ENCODE peak calls at places on chromosomes 6 and 20, in eight cellular contexts. Q is HepG2, J is H1, P is K562, C is endothelial cell of umbilical vein, S is HCT116, L is SK-N-SH, H is GM12878. W is an unnamed sample.

GRCh38 chr6:8047466-8048292 is 16.5 kb downstream of the BLOC1S5 start:
- DNase-seq in Q (peak), J (no peak), P (no peak), C (peak), S (no peak), L (no peak), H (no peak), W (no peak)

GRCh38 chr6:52876056-52876787 is 33.3 kb downstream of the GSTA3 start:
- DNase-seq in Q (peak), J (no peak), P (no peak), C (no peak), S (no peak), L (no peak), H (no peak), W (no peak)

GRCh38 chr6:147161974-147162495 is 42.2 kb upstream of the STXBP5 start:
- DNase-seq in Q (no peak), J (no peak), P (peak), C (peak), S (no peak), L (no peak), H (no peak), W (no peak)

GRCh38 chr6:123945386-123945785 is 141.7 kb downstream of the NKAIN2 start:
- DNase-seq in Q (no peak), J (no peak), P (no peak), C (no peak), S (no peak), L (no peak), H (no peak), W (no peak)

GRCh38 chr20:25280051-25280573 is 32.2 kb downstream of the PYGB start:
- DNase-seq in Q (no peak), J (peak), P (no peak), C (no peak), S (no peak), L (peak), H (no peak), W (no peak)

GRCh38 chr6:156866181-156866862 is 89.1 kb downstream of the ARID1B start:
- DNase-seq in Q (no peak), J (no peak), P (peak), C (peak), S (no peak), L (no peak), H (no peak), W (no peak)

GRCh38 chr20:8997720-8998119 is 71.2 kb upstream of the PLCB4 start:
- DNase-seq in Q (no peak), J (no peak), P (peak), C (no peak), S (no peak), L (no peak), H (no peak), W (no peak)

GRCh38 chr6:84733889-84734288 is 30.5 kb downstream of the TBX18 start:
- DNase-seq in Q (no peak), J (no peak), P (no peak), C (no peak), S (no peak), L (no peak), H (no peak), W (no peak)

GRCh38 chr6:79717989-79718388 is 86.9 kb downstream of the SH3BGRL2 start:
- DNase-seq in Q (no peak), J (no peak), P (no peak), C (no peak), S (no peak), L (no peak), H (no peak), W (no peak)

GRCh38 chr6:150631283-150631981 is 31.7 kb downstream of the PLEKHG1 start:
- DNase-seq in Q (no peak), J (no peak), P (no peak), C (no peak), S (no peak), L (no peak), H (no peak), W (no peak)

GRCh38 chr6:25387483-25387882 is 108.3 kb downstream of the CARMIL1 start:
- DNase-seq in Q (no peak), J (no peak), P (no peak), C (no peak), S (no peak), L (no peak), H (no peak), W (no peak)

GRCh38 chr6:8558953-8559352 is 123.6 kb upstream of the SLC35B3 start:
- DNase-seq in Q (no peak), J (no peak), P (no peak), C (no peak), S (no peak), L (no peak), H (no peak), W (no peak)

GRCh38 chr6:7236312-7237209 is 76.4 kb downstream of the SSR1 start:
- DNase-seq in Q (no peak), J (no peak), P (peak), C (no peak), S (peak), L (no peak), H (peak), W (no peak)

GRCh38 chr6:52554684-52555280 is 22.1 kb downstream of the TRAM2 start:
- DNase-seq in Q (no peak), J (no peak), P (no peak), C (no peak), S (no peak), L (no peak), H (no peak), W (no peak)

GRCh38 chr6:45436544-45437440 is 59.1 kb upstream of the SUPT3H start:
- DNase-seq in Q (no peak), J (no peak), P (peak), C (peak), S (no peak), L (no peak), H (peak), W (peak)

GRCh38 chr6:107800564-107801164 is 23.4 kb downstream of the SCML4 start:
- DNase-seq in Q (peak), J (peak), P (no peak), C (no peak), S (no peak), L (no peak), H (no peak), W (no peak)

GRCh38 chr6:28553986-28554881 is 28.6 kb downstream of the GPX5 start:
- DNase-seq in Q (peak), J (no peak), P (peak), C (no peak), S (no peak), L (no peak), H (no peak), W (no peak)

GRCh38 chr20:48425776-48426175 is 402.0 kb downstream of the PREX1 start:
- DNase-seq in Q (no peak), J (no peak), P (no peak), C (no peak), S (no peak), L (no peak), H (no peak), W (no peak)

GRCh38 chr20:47352332-47353223 is 3.9 kb downstream of the ZMYND8 start:
- DNase-seq in Q (no peak), J (no peak), P (no peak), C (peak), S (no peak), L (peak), H (no peak), W (no peak)

GRCh38 chr6:31572041-31572911 is at the start of gene LTA:
- DNase-seq in Q (no peak), J (no peak), P (no peak), C (no peak), S (no peak), L (no peak), H (no peak), W (no peak)

GRCh38 chr20:16404640-16405039 is 168.6 kb downstream of the KIF16B start:
- DNase-seq in Q (no peak), J (no peak), P (no peak), C (no peak), S (no peak), L (no peak), H (no peak), W (no peak)

GRCh38 chr6:98946877-98947410 is 802 bp downstream of the FBXL4 start:
- DNase-seq in Q (no peak), J (no peak), P (no peak), C (no peak), S (no peak), L (peak), H (no peak), W (no peak)

GRCh38 chr6:163356743-163357142 is 57.8 kb upstream of the QKI start:
- DNase-seq in Q (no peak), J (no peak), P (no peak), C (no peak), S (no peak), L (no peak), H (no peak), W (no peak)
- H3K9ac ChIP-seq in Q (no peak), J (no peak), P (no peak), C (no peak), S (no peak), L (no peak), H (no peak), W (no peak)

DNA sequence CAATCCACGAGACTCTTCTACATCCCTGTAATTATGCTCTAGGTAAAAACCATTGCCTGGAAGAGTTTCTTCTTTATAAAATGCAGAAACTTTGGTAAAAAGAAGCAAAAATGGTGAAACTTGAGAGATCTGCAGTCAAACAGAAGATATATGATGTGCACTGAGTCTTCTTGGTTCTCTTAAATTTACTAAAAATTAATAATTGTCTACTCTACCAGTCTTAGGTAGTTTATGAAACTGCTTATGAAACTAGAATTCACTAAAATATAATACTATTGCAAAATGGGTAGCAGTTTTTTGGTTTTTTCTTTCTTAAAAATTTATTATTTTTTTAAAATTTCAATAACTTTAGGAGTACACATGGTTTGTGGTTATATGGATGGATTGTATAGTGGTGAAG is 519.1 kb upstream of the SOX4 start:
- DNase-seq in Q (no peak), J (no peak), P (no peak), C (no peak), S (no peak), L (no peak), H (no peak), W (no peak)
- H3K27ac ChIP-seq in Q (no peak), J (no peak), P (no peak), C (no peak), S (no peak), L (no peak), H (no peak), W (no peak)

GRCh38 chr20:32445539-32446273 is 87.6 kb downstream of the ASXL1 start:
- DNase-seq in Q (no peak), J (no peak), P (no peak), C (no peak), S (no peak), L (peak), H (no peak), W (no peak)
- TF ChIP-seq POLR2AphosphoS5 in Q (peak), J (no peak), P (no peak), C (peak), S (no peak), L (no peak), H (no peak), W (no peak)

GRCh38 chr20:63895886-63896135 is 885 bp downstream of the DNAJC5 start:
- DNase-seq in Q (no peak), J (no peak), P (no peak), C (no peak), S (no peak), L (no peak), H (no peak), W (no peak)

GRCh38 chr20:63893999-63894357 is 948 bp upstream of the DNAJC5 start:
- DNase-seq in Q (no peak), J (no peak), P (no peak), C (peak), S (no peak), L (no peak), H (no peak), W (no peak)

GRCh38 chr20:63895202-63895885 is 418 bp downstream of the DNAJC5 start:
- DNase-seq in Q (no peak), J (peak), P (no peak), C (no peak), S (no peak), L (no peak), H (no peak), W (no peak)

GRCh38 chr20:63896136-63896890 is 1.4 kb downstream of the DNAJC5 start:
- DNase-seq in Q (peak), J (no peak), P (peak), C (peak), S (no peak), L (no peak), H (no peak), W (no peak)

GRCh38 chr20:63894358-63895201 is at the start of gene DNAJC5:
- DNase-seq in Q (peak), J (peak), P (peak), C (peak), S (peak), L (peak), H (peak), W (peak)
- H3K9ac ChIP-seq in Q (peak), J (peak), P (peak), C (peak), S (peak), L (peak), H (peak), W (peak)

W was measured in SK-N-MC.